ENCODE peak calls at places on chromosomes 7 and 10, in seven cellular contexts. One of them, this sample, is unnamed.

GRCh38 chr10:92123031-92123450 is 167.8 kb downstream of the CPEB3 start:
- DNase-seq in hypothalamus: no peak
- DNase-seq in stimulated activated CD8-positive, alpha-beta memory T cell treated with anti-CD3 and anti-CD28 coated beads, Interleukin-7, amount 100 ng/mL, for 4 hours: no peak
- DNase-seq in activated CD4-positive, CD25-positive, alpha-beta regulatory T cell treated with anti-CD3 and anti-CD28 coated beads, Interleukin-2, amount 50 U/mL, for 16 hours: no peak
- DNase-seq in LHCN-M2: no peak
- DNase-seq in endothelial cell: no peak
- DNase-seq in GM03348: no peak
- DNase-seq in this sample: no peak

GRCh38 chr10:118983263-118983662 is 46.3 kb upstream of the NANOS1 start:
- DNase-seq in GM03348: no peak
- DNase-seq in hypothalamus: no peak
- DNase-seq in stimulated activated CD8-positive, alpha-beta memory T cell treated with anti-CD3 and anti-CD28 coated beads, Interleukin-7, amount 100 ng/mL, for 4 hours: no peak
- DNase-seq in LHCN-M2: peak; percentile 44
- DNase-seq in endothelial cell: no peak
- DNase-seq in activated CD4-positive, CD25-positive, alpha-beta regulatory T cell treated with anti-CD3 and anti-CD28 coated beads, Interleukin-2, amount 50 U/mL, for 16 hours: no peak
- DNase-seq in this sample: no peak

GRCh38 chr7:17814058-17814457 is 126.2 kb downstream of the SNX13 start:
- DNase-seq in GM03348: no peak
- DNase-seq in endothelial cell: no peak
- DNase-seq in stimulated activated CD8-positive, alpha-beta memory T cell treated with anti-CD3 and anti-CD28 coated beads, Interleukin-7, amount 100 ng/mL, for 4 hours: no peak
- DNase-seq in LHCN-M2: no peak
- DNase-seq in hypothalamus: no peak
- DNase-seq in activated CD4-positive, CD25-positive, alpha-beta regulatory T cell treated with anti-CD3 and anti-CD28 coated beads, Interleukin-2, amount 50 U/mL, for 16 hours: no peak
- DNase-seq in this sample: no peak

GRCh38 chr10:78162867-78163266 is 129.2 kb downstream of the RPS24 start:
- DNase-seq in stimulated activated CD8-positive, alpha-beta memory T cell treated with anti-CD3 and anti-CD28 coated beads, Interleukin-7, amount 100 ng/mL, for 4 hours: no peak
- DNase-seq in endothelial cell: no peak
- DNase-seq in LHCN-M2: no peak
- DNase-seq in GM03348: no peak
- DNase-seq in activated CD4-positive, CD25-positive, alpha-beta regulatory T cell treated with anti-CD3 and anti-CD28 coated beads, Interleukin-2, amount 50 U/mL, for 16 hours: no peak
- DNase-seq in hypothalamus: no peak
- DNase-seq in this sample: peak; percentile 44

GRCh38 chr10:114374141-114374791 is 30.0 kb downstream of the AFAP1L2 start:
- DNase-seq in activated CD4-positive, CD25-positive, alpha-beta regulatory T cell treated with anti-CD3 and anti-CD28 coated beads, Interleukin-2, amount 50 U/mL, for 16 hours: no peak
- DNase-seq in stimulated activated CD8-positive, alpha-beta memory T cell treated with anti-CD3 and anti-CD28 coated beads, Interleukin-7, amount 100 ng/mL, for 4 hours: no peak
- DNase-seq in LHCN-M2: peak; percentile 71
- DNase-seq in GM03348: no peak
- DNase-seq in endothelial cell: no peak
- DNase-seq in hypothalamus: no peak
- DNase-seq in this sample: no peak

GRCh38 chr10:13003781-13004180 is 2.3 kb upstream of the CCDC3 start:
- DNase-seq in hypothalamus: no peak
- DNase-seq in endothelial cell: no peak
- DNase-seq in LHCN-M2: no peak
- DNase-seq in GM03348: no peak
- DNase-seq in stimulated activated CD8-positive, alpha-beta memory T cell treated with anti-CD3 and anti-CD28 coated beads, Interleukin-7, amount 100 ng/mL, for 4 hours: no peak
- DNase-seq in activated CD4-positive, CD25-positive, alpha-beta regulatory T cell treated with anti-CD3 and anti-CD28 coated beads, Interleukin-2, amount 50 U/mL, for 16 hours: no peak
- DNase-seq in this sample: no peak

GRCh38 chr7:13981070-13981469 is 8.4 kb downstream of the ETV1 start:
- DNase-seq in LHCN-M2: peak; percentile 99
- DNase-seq in endothelial cell: peak; percentile 10
- DNase-seq in hypothalamus: no peak
- DNase-seq in activated CD4-positive, CD25-positive, alpha-beta regulatory T cell treated with anti-CD3 and anti-CD28 coated beads, Interleukin-2, amount 50 U/mL, for 16 hours: no peak
- DNase-seq in stimulated activated CD8-positive, alpha-beta memory T cell treated with anti-CD3 and anti-CD28 coated beads, Interleukin-7, amount 100 ng/mL, for 4 hours: no peak
- DNase-seq in GM03348: peak; percentile 84
- DNase-seq in this sample: peak; percentile 89

GRCh38 chr7:24920702-24921679 is 59.0 kb downstream of the OSBPL3 start:
- DNase-seq in GM03348: no peak
- DNase-seq in stimulated activated CD8-positive, alpha-beta memory T cell treated with anti-CD3 and anti-CD28 coated beads, Interleukin-7, amount 100 ng/mL, for 4 hours: no peak
- DNase-seq in activated CD4-positive, CD25-positive, alpha-beta regulatory T cell treated with anti-CD3 and anti-CD28 coated beads, Interleukin-2, amount 50 U/mL, for 16 hours: no peak
- DNase-seq in LHCN-M2: no peak
- DNase-seq in hypothalamus: no peak
- DNase-seq in endothelial cell: no peak
- DNase-seq in this sample: no peak

GRCh38 chr7:113715981-113716870 is 202.6 kb downstream of the PPP1R3A start:
- DNase-seq in hypothalamus: no peak
- DNase-seq in activated CD4-positive, CD25-positive, alpha-beta regulatory T cell treated with anti-CD3 and anti-CD28 coated beads, Interleukin-2, amount 50 U/mL, for 16 hours: no peak
- DNase-seq in stimulated activated CD8-positive, alpha-beta memory T cell treated with anti-CD3 and anti-CD28 coated beads, Interleukin-7, amount 100 ng/mL, for 4 hours: no peak
- DNase-seq in GM03348: no peak
- DNase-seq in LHCN-M2: peak; percentile 12
- DNase-seq in endothelial cell: no peak
- DNase-seq in this sample: no peak

GRCh38 chr7:11228515-11228914 is 254.8 kb downstream of the PHF14 start:
- DNase-seq in activated CD4-positive, CD25-positive, alpha-beta regulatory T cell treated with anti-CD3 and anti-CD28 coated beads, Interleukin-2, amount 50 U/mL, for 16 hours: no peak
- DNase-seq in GM03348: no peak
- DNase-seq in LHCN-M2: peak; percentile 52
- DNase-seq in stimulated activated CD8-positive, alpha-beta memory T cell treated with anti-CD3 and anti-CD28 coated beads, Interleukin-7, amount 100 ng/mL, for 4 hours: no peak
- DNase-seq in hypothalamus: no peak
- DNase-seq in endothelial cell: no peak
- DNase-seq in this sample: no peak

GRCh38 chr7:521221-522070 is 1.8 kb upstream of the PDGFA start:
- DNase-seq in activated CD4-positive, CD25-positive, alpha-beta regulatory T cell treated with anti-CD3 and anti-CD28 coated beads, Interleukin-2, amount 50 U/mL, for 16 hours: no peak
- DNase-seq in hypothalamus: no peak
- DNase-seq in endothelial cell: peak; percentile 36
- DNase-seq in GM03348: peak; percentile 60
- DNase-seq in stimulated activated CD8-positive, alpha-beta memory T cell treated with anti-CD3 and anti-CD28 coated beads, Interleukin-7, amount 100 ng/mL, for 4 hours: no peak
- DNase-seq in LHCN-M2: peak; percentile 65
- DNase-seq in this sample: peak; percentile 19

GRCh38 chr10:102644646-102645387 is 538 bp downstream of the TRIM8 start:
- DNase-seq in endothelial cell: peak; percentile 65
- DNase-seq in LHCN-M2: peak; percentile 64
- DNase-seq in hypothalamus: peak; percentile 76
- DNase-seq in activated CD4-positive, CD25-positive, alpha-beta regulatory T cell treated with anti-CD3 and anti-CD28 coated beads, Interleukin-2, amount 50 U/mL, for 16 hours: peak; percentile 56
- DNase-seq in GM03348: no peak
- DNase-seq in stimulated activated CD8-positive, alpha-beta memory T cell treated with anti-CD3 and anti-CD28 coated beads, Interleukin-7, amount 100 ng/mL, for 4 hours: peak; percentile 47
- DNase-seq in this sample: peak; percentile 78

GRCh38 chr10:127375423-127375822 is 173.7 kb upstream of the NPS start:
- DNase-seq in hypothalamus: no peak
- DNase-seq in endothelial cell: no peak
- DNase-seq in activated CD4-positive, CD25-positive, alpha-beta regulatory T cell treated with anti-CD3 and anti-CD28 coated beads, Interleukin-2, amount 50 U/mL, for 16 hours: no peak
- DNase-seq in GM03348: no peak
- DNase-seq in stimulated activated CD8-positive, alpha-beta memory T cell treated with anti-CD3 and anti-CD28 coated beads, Interleukin-7, amount 100 ng/mL, for 4 hours: no peak
- DNase-seq in LHCN-M2: no peak
- DNase-seq in this sample: no peak

GRCh38 chr7:154987571-154987970 is 15.4 kb downstream of the PAXIP1 start:
- DNase-seq in endothelial cell: no peak
- DNase-seq in LHCN-M2: no peak
- DNase-seq in activated CD4-positive, CD25-positive, alpha-beta regulatory T cell treated with anti-CD3 and anti-CD28 coated beads, Interleukin-2, amount 50 U/mL, for 16 hours: no peak
- DNase-seq in hypothalamus: no peak
- DNase-seq in stimulated activated CD8-positive, alpha-beta memory T cell treated with anti-CD3 and anti-CD28 coated beads, Interleukin-7, amount 100 ng/mL, for 4 hours: no peak
- DNase-seq in GM03348: no peak
- DNase-seq in this sample: no peak

GRCh38 chr10:6278519-6279120 is 75.9 kb downstream of the PFKFB3 start:
- DNase-seq in LHCN-M2: no peak
- DNase-seq in hypothalamus: no peak
- DNase-seq in activated CD4-positive, CD25-positive, alpha-beta regulatory T cell treated with anti-CD3 and anti-CD28 coated beads, Interleukin-2, amount 50 U/mL, for 16 hours: no peak
- DNase-seq in GM03348: no peak
- DNase-seq in endothelial cell: no peak
- DNase-seq in stimulated activated CD8-positive, alpha-beta memory T cell treated with anti-CD3 and anti-CD28 coated beads, Interleukin-7, amount 100 ng/mL, for 4 hours: no peak
- DNase-seq in this sample: no peak

GRCh38 chr7:75842836-75843446 is 29.3 kb upstream of the CCL24 start:
- DNase-seq in hypothalamus: no peak
- DNase-seq in activated CD4-positive, CD25-positive, alpha-beta regulatory T cell treated with anti-CD3 and anti-CD28 coated beads, Interleukin-2, amount 50 U/mL, for 16 hours: no peak
- DNase-seq in LHCN-M2: peak; percentile 78
- DNase-seq in endothelial cell: no peak
- DNase-seq in stimulated activated CD8-positive, alpha-beta memory T cell treated with anti-CD3 and anti-CD28 coated beads, Interleukin-7, amount 100 ng/mL, for 4 hours: no peak
- DNase-seq in GM03348: peak; percentile 66
- DNase-seq in this sample: no peak

GRCh38 chr10:29387269-29387668 is 98.4 kb downstream of the LYZL1 start:
- DNase-seq in endothelial cell: no peak
- DNase-seq in activated CD4-positive, CD25-positive, alpha-beta regulatory T cell treated with anti-CD3 and anti-CD28 coated beads, Interleukin-2, amount 50 U/mL, for 16 hours: no peak
- DNase-seq in LHCN-M2: no peak
- DNase-seq in hypothalamus: no peak
- DNase-seq in stimulated activated CD8-positive, alpha-beta memory T cell treated with anti-CD3 and anti-CD28 coated beads, Interleukin-7, amount 100 ng/mL, for 4 hours: no peak
- DNase-seq in GM03348: no peak
- DNase-seq in this sample: no peak

GRCh38 chr7:407706-408539 is 111.7 kb downstream of the PDGFA start:
- DNase-seq in LHCN-M2: no peak
- DNase-seq in stimulated activated CD8-positive, alpha-beta memory T cell treated with anti-CD3 and anti-CD28 coated beads, Interleukin-7, amount 100 ng/mL, for 4 hours: no peak
- DNase-seq in hypothalamus: no peak
- DNase-seq in activated CD4-positive, CD25-positive, alpha-beta regulatory T cell treated with anti-CD3 and anti-CD28 coated beads, Interleukin-2, amount 50 U/mL, for 16 hours: no peak
- DNase-seq in endothelial cell: no peak
- DNase-seq in GM03348: no peak
- DNase-seq in this sample: no peak

GRCh38 chr10:60270426-60270825 is 119.2 kb downstream of the ANK3 start:
- DNase-seq in GM03348: peak; percentile 8
- DNase-seq in LHCN-M2: peak; percentile 43
- DNase-seq in endothelial cell: no peak
- DNase-seq in activated CD4-positive, CD25-positive, alpha-beta regulatory T cell treated with anti-CD3 and anti-CD28 coated beads, Interleukin-2, amount 50 U/mL, for 16 hours: no peak
- DNase-seq in stimulated activated CD8-positive, alpha-beta memory T cell treated with anti-CD3 and anti-CD28 coated beads, Interleukin-7, amount 100 ng/mL, for 4 hours: no peak
- DNase-seq in hypothalamus: no peak
- DNase-seq in this sample: no peak

GRCh38 chr7:134662166-134662870 is 15.7 kb downstream of the BPGM start:
- DNase-seq in GM03348: no peak
- DNase-seq in LHCN-M2: no peak
- DNase-seq in activated CD4-positive, CD25-positive, alpha-beta regulatory T cell treated with anti-CD3 and anti-CD28 coated beads, Interleukin-2, amount 50 U/mL, for 16 hours: no peak
- DNase-seq in endothelial cell: no peak
- DNase-seq in stimulated activated CD8-positive, alpha-beta memory T cell treated with anti-CD3 and anti-CD28 coated beads, Interleukin-7, amount 100 ng/mL, for 4 hours: no peak
- DNase-seq in hypothalamus: no peak
- DNase-seq in this sample: no peak

GRCh38 chr10:103660364-103661197 is 167.1 kb downstream of the NEURL1 start:
- DNase-seq in LHCN-M2: peak; percentile 67
- DNase-seq in activated CD4-positive, CD25-positive, alpha-beta regulatory T cell treated with anti-CD3 and anti-CD28 coated beads, Interleukin-2, amount 50 U/mL, for 16 hours: no peak
- DNase-seq in GM03348: no peak
- DNase-seq in endothelial cell: no peak
- DNase-seq in hypothalamus: no peak
- DNase-seq in stimulated activated CD8-positive, alpha-beta memory T cell treated with anti-CD3 and anti-CD28 coated beads, Interleukin-7, amount 100 ng/mL, for 4 hours: no peak
- DNase-seq in this sample: peak; percentile 32

GRCh38 chr10:118511720-118512119 is 83.7 kb downstream of the PRLHR start:
- DNase-seq in endothelial cell: no peak
- DNase-seq in LHCN-M2: peak; percentile 16
- DNase-seq in activated CD4-positive, CD25-positive, alpha-beta regulatory T cell treated with anti-CD3 and anti-CD28 coated beads, Interleukin-2, amount 50 U/mL, for 16 hours: no peak
- DNase-seq in GM03348: peak; percentile 13
- DNase-seq in stimulated activated CD8-positive, alpha-beta memory T cell treated with anti-CD3 and anti-CD28 coated beads, Interleukin-7, amount 100 ng/mL, for 4 hours: no peak
- DNase-seq in hypothalamus: no peak
- DNase-seq in this sample: no peak

GRCh38 chr7:100885440-100886141 is 3.9 kb downstream of the UFSP1 start:
- DNase-seq in GM03348: no peak
- DNase-seq in hypothalamus: no peak
- DNase-seq in endothelial cell: no peak
- DNase-seq in stimulated activated CD8-positive, alpha-beta memory T cell treated with anti-CD3 and anti-CD28 coated beads, Interleukin-7, amount 100 ng/mL, for 4 hours: no peak
- DNase-seq in activated CD4-positive, CD25-positive, alpha-beta regulatory T cell treated with anti-CD3 and anti-CD28 coated beads, Interleukin-2, amount 50 U/mL, for 16 hours: no peak
- DNase-seq in LHCN-M2: no peak
- DNase-seq in this sample: no peak

GRCh38 chr7:50507898-50508470 is 57.2 kb downstream of the DDC start:
- DNase-seq in GM03348: no peak
- DNase-seq in activated CD4-positive, CD25-positive, alpha-beta regulatory T cell treated with anti-CD3 and anti-CD28 coated beads, Interleukin-2, amount 50 U/mL, for 16 hours: no peak
- DNase-seq in stimulated activated CD8-positive, alpha-beta memory T cell treated with anti-CD3 and anti-CD28 coated beads, Interleukin-7, amount 100 ng/mL, for 4 hours: no peak
- DNase-seq in LHCN-M2: no peak
- DNase-seq in hypothalamus: no peak
- DNase-seq in endothelial cell: no peak
- DNase-seq in this sample: no peak

GRCh38 chr7:77391230-77391629 is 24.9 kb downstream of the GSAP start:
- DNase-seq in endothelial cell: no peak
- DNase-seq in activated CD4-positive, CD25-positive, alpha-beta regulatory T cell treated with anti-CD3 and anti-CD28 coated beads, Interleukin-2, amount 50 U/mL, for 16 hours: no peak
- DNase-seq in stimulated activated CD8-positive, alpha-beta memory T cell treated with anti-CD3 and anti-CD28 coated beads, Interleukin-7, amount 100 ng/mL, for 4 hours: no peak
- DNase-seq in LHCN-M2: no peak
- DNase-seq in hypothalamus: no peak
- DNase-seq in GM03348: no peak
- DNase-seq in this sample: no peak

GRCh38 chr7:51309361-51310130 is 7.1 kb downstream of the COBL start:
- DNase-seq in endothelial cell: no peak
- DNase-seq in activated CD4-positive, CD25-positive, alpha-beta regulatory T cell treated with anti-CD3 and anti-CD28 coated beads, Interleukin-2, amount 50 U/mL, for 16 hours: no peak
- DNase-seq in stimulated activated CD8-positive, alpha-beta memory T cell treated with anti-CD3 and anti-CD28 coated beads, Interleukin-7, amount 100 ng/mL, for 4 hours: no peak
- DNase-seq in LHCN-M2: no peak
- DNase-seq in GM03348: no peak
- DNase-seq in hypothalamus: no peak
- DNase-seq in this sample: no peak

GRCh38 chr10:70303731-70304130 is 19.9 kb upstream of the NPFFR1 start:
- DNase-seq in stimulated activated CD8-positive, alpha-beta memory T cell treated with anti-CD3 and anti-CD28 coated beads, Interleukin-7, amount 100 ng/mL, for 4 hours: no peak
- DNase-seq in hypothalamus: no peak
- DNase-seq in activated CD4-positive, CD25-positive, alpha-beta regulatory T cell treated with anti-CD3 and anti-CD28 coated beads, Interleukin-2, amount 50 U/mL, for 16 hours: no peak
- DNase-seq in LHCN-M2: no peak
- DNase-seq in endothelial cell: no peak
- DNase-seq in GM03348: no peak
- DNase-seq in this sample: no peak

GRCh38 chr10:114336823-114337509 is 67.3 kb downstream of the AFAP1L2 start:
- DNase-seq in GM03348: no peak
- DNase-seq in hypothalamus: no peak
- DNase-seq in stimulated activated CD8-positive, alpha-beta memory T cell treated with anti-CD3 and anti-CD28 coated beads, Interleukin-7, amount 100 ng/mL, for 4 hours: no peak
- DNase-seq in activated CD4-positive, CD25-positive, alpha-beta regulatory T cell treated with anti-CD3 and anti-CD28 coated beads, Interleukin-2, amount 50 U/mL, for 16 hours: no peak
- DNase-seq in LHCN-M2: no peak
- DNase-seq in endothelial cell: no peak
- DNase-seq in this sample: no peak

GRCh38 chr10:74213571-74214162 is 62.6 kb downstream of the ADK start:
- DNase-seq in activated CD4-positive, CD25-positive, alpha-beta regulatory T cell treated with anti-CD3 and anti-CD28 coated beads, Interleukin-2, amount 50 U/mL, for 16 hours: peak; percentile 27
- DNase-seq in stimulated activated CD8-positive, alpha-beta memory T cell treated with anti-CD3 and anti-CD28 coated beads, Interleukin-7, amount 100 ng/mL, for 4 hours: peak; percentile 11
- DNase-seq in GM03348: peak; percentile 67
- DNase-seq in hypothalamus: no peak
- DNase-seq in endothelial cell: peak; percentile 24
- DNase-seq in LHCN-M2: peak; percentile 48
- DNase-seq in this sample: no peak

GRCh38 chr10:18437486-18437885 is 213.9 kb downstream of the NSUN6 start:
- DNase-seq in activated CD4-positive, CD25-positive, alpha-beta regulatory T cell treated with anti-CD3 and anti-CD28 coated beads, Interleukin-2, amount 50 U/mL, for 16 hours: no peak
- DNase-seq in endothelial cell: no peak
- DNase-seq in LHCN-M2: no peak
- DNase-seq in GM03348: no peak
- DNase-seq in hypothalamus: no peak
- DNase-seq in stimulated activated CD8-positive, alpha-beta memory T cell treated with anti-CD3 and anti-CD28 coated beads, Interleukin-7, amount 100 ng/mL, for 4 hours: no peak
- DNase-seq in this sample: peak; percentile 30

GRCh38 chr10:73814896-73815718 is 3.7 kb upstream of the NDST2 start:
- DNase-seq in GM03348: peak; percentile 37
- DNase-seq in endothelial cell: no peak
- DNase-seq in stimulated activated CD8-positive, alpha-beta memory T cell treated with anti-CD3 and anti-CD28 coated beads, Interleukin-7, amount 100 ng/mL, for 4 hours: no peak
- DNase-seq in activated CD4-positive, CD25-positive, alpha-beta regulatory T cell treated with anti-CD3 and anti-CD28 coated beads, Interleukin-2, amount 50 U/mL, for 16 hours: no peak
- DNase-seq in hypothalamus: no peak
- DNase-seq in LHCN-M2: peak; percentile 34
- DNase-seq in this sample: peak; percentile 15

GRCh38 chr7:16851829-16852228 is 30.0 kb downstream of the AGR3 start:
- DNase-seq in LHCN-M2: no peak
- DNase-seq in hypothalamus: no peak
- DNase-seq in endothelial cell: no peak
- DNase-seq in stimulated activated CD8-positive, alpha-beta memory T cell treated with anti-CD3 and anti-CD28 coated beads, Interleukin-7, amount 100 ng/mL, for 4 hours: no peak
- DNase-seq in GM03348: no peak
- DNase-seq in activated CD4-positive, CD25-positive, alpha-beta regulatory T cell treated with anti-CD3 and anti-CD28 coated beads, Interleukin-2, amount 50 U/mL, for 16 hours: no peak
- DNase-seq in this sample: no peak